ENCODE peak calls at places on chromosomes 6 and 20, in five cellular contexts. One of them, this sample, is unnamed.

GRCh38 chr6:136077834-136078576 is 172.1 kb downstream of the MTFR2 start:
- DNase-seq in activated CD8-positive, alpha-beta memory T cell treated with anti-CD3 and anti-CD28 coated beads for 4 hours: no peak
- DNase-seq in HS-5: peak; percentile 97
- DNase-seq in SK-N-DZ: no peak
- DNase-seq in effector memory CD4-positive, alpha-beta T cell: no peak
- DNase-seq in this sample: peak; percentile 70

GRCh38 chr20:45020236-45020886 is 54.0 kb downstream of the STK4 start:
- DNase-seq in activated CD8-positive, alpha-beta memory T cell treated with anti-CD3 and anti-CD28 coated beads for 4 hours: no peak
- DNase-seq in effector memory CD4-positive, alpha-beta T cell: no peak
- DNase-seq in HS-5: no peak
- DNase-seq in SK-N-DZ: no peak
- DNase-seq in this sample: no peak

GRCh38 chr20:5658897-5659296 is 91.3 kb upstream of the SHLD1 start:
- DNase-seq in HS-5: no peak
- DNase-seq in activated CD8-positive, alpha-beta memory T cell treated with anti-CD3 and anti-CD28 coated beads for 4 hours: peak; percentile 31
- DNase-seq in SK-N-DZ: no peak
- DNase-seq in effector memory CD4-positive, alpha-beta T cell: no peak
- DNase-seq in this sample: peak; percentile 93

GRCh38 chr6:128981716-128982115 is 98.8 kb downstream of the LAMA2 start:
- DNase-seq in effector memory CD4-positive, alpha-beta T cell: no peak
- DNase-seq in activated CD8-positive, alpha-beta memory T cell treated with anti-CD3 and anti-CD28 coated beads for 4 hours: no peak
- DNase-seq in HS-5: no peak
- DNase-seq in SK-N-DZ: no peak
- DNase-seq in this sample: no peak

GRCh38 chr6:27863962-27864905 is 48.0 kb downstream of the OR2B2 start:
- DNase-seq in SK-N-DZ: no peak
- DNase-seq in effector memory CD4-positive, alpha-beta T cell: no peak
- DNase-seq in activated CD8-positive, alpha-beta memory T cell treated with anti-CD3 and anti-CD28 coated beads for 4 hours: no peak
- DNase-seq in HS-5: no peak
- DNase-seq in this sample: peak; percentile 9

GRCh38 chr20:8670900-8671229 is 398.0 kb upstream of the PLCB4 start:
- DNase-seq in HS-5: no peak
- DNase-seq in activated CD8-positive, alpha-beta memory T cell treated with anti-CD3 and anti-CD28 coated beads for 4 hours: no peak
- DNase-seq in SK-N-DZ: peak; percentile 24
- DNase-seq in effector memory CD4-positive, alpha-beta T cell: no peak
- DNase-seq in this sample: no peak

GRCh38 chr6:11706186-11706585 is 72.4 kb downstream of the ADTRP start:
- DNase-seq in HS-5: no peak
- DNase-seq in SK-N-DZ: no peak
- DNase-seq in effector memory CD4-positive, alpha-beta T cell: no peak
- DNase-seq in activated CD8-positive, alpha-beta memory T cell treated with anti-CD3 and anti-CD28 coated beads for 4 hours: no peak
- DNase-seq in this sample: no peak

GRCh38 chr20:53609501-53610445 is 16.1 kb upstream of the ZNF217 start:
- DNase-seq in SK-N-DZ: no peak
- DNase-seq in HS-5: peak; percentile 71
- DNase-seq in effector memory CD4-positive, alpha-beta T cell: peak; percentile 65
- DNase-seq in activated CD8-positive, alpha-beta memory T cell treated with anti-CD3 and anti-CD28 coated beads for 4 hours: peak; percentile 53
- DNase-seq in this sample: no peak

GRCh38 chr6:5997420-5998093 is 9.2 kb downstream of the NRN1 start:
- DNase-seq in HS-5: no peak
- DNase-seq in effector memory CD4-positive, alpha-beta T cell: no peak
- DNase-seq in SK-N-DZ: peak; percentile 53
- DNase-seq in activated CD8-positive, alpha-beta memory T cell treated with anti-CD3 and anti-CD28 coated beads for 4 hours: no peak
- DNase-seq in this sample: no peak

GRCh38 chr6:85166106-85166505 is 283.8 kb upstream of the NT5E start:
- DNase-seq in effector memory CD4-positive, alpha-beta T cell: no peak
- DNase-seq in activated CD8-positive, alpha-beta memory T cell treated with anti-CD3 and anti-CD28 coated beads for 4 hours: no peak
- DNase-seq in HS-5: no peak
- DNase-seq in SK-N-DZ: no peak
- DNase-seq in this sample: no peak

GRCh38 chr20:11676618-11677289 is 240.9 kb upstream of the BTBD3 start:
- DNase-seq in effector memory CD4-positive, alpha-beta T cell: no peak
- DNase-seq in HS-5: peak; percentile 19
- DNase-seq in SK-N-DZ: peak; percentile 55
- DNase-seq in activated CD8-positive, alpha-beta memory T cell treated with anti-CD3 and anti-CD28 coated beads for 4 hours: no peak
- DNase-seq in this sample: peak; percentile 2

GRCh38 chr20:1992359-1992758 is 1.5 kb downstream of the PDYN start:
- DNase-seq in HS-5: no peak
- DNase-seq in SK-N-DZ: no peak
- DNase-seq in activated CD8-positive, alpha-beta memory T cell treated with anti-CD3 and anti-CD28 coated beads for 4 hours: no peak
- DNase-seq in effector memory CD4-positive, alpha-beta T cell: no peak
- DNase-seq in this sample: no peak

GRCh38 chr6:170152989-170153388 is 137.9 kb downstream of the DLL1 start:
- DNase-seq in SK-N-DZ: no peak
- DNase-seq in activated CD8-positive, alpha-beta memory T cell treated with anti-CD3 and anti-CD28 coated beads for 4 hours: no peak
- DNase-seq in HS-5: no peak
- DNase-seq in effector memory CD4-positive, alpha-beta T cell: no peak
- DNase-seq in this sample: no peak

GRCh38 chr20:31868853-31869672 is 1.3 kb downstream of the DUSP15 start:
- DNase-seq in HS-5: no peak
- DNase-seq in activated CD8-positive, alpha-beta memory T cell treated with anti-CD3 and anti-CD28 coated beads for 4 hours: no peak
- DNase-seq in SK-N-DZ: no peak
- DNase-seq in effector memory CD4-positive, alpha-beta T cell: no peak
- DNase-seq in this sample: no peak

GRCh38 chr6:11251553-11252358 is 19.3 kb upstream of the NEDD9 start:
- DNase-seq in activated CD8-positive, alpha-beta memory T cell treated with anti-CD3 and anti-CD28 coated beads for 4 hours: no peak
- DNase-seq in effector memory CD4-positive, alpha-beta T cell: no peak
- DNase-seq in HS-5: no peak
- DNase-seq in SK-N-DZ: no peak
- DNase-seq in this sample: peak; percentile 72

GRCh38 chr6:26022166-26022510 is 59.5 kb downstream of the TRIM38 start:
- DNase-seq in effector memory CD4-positive, alpha-beta T cell: no peak
- DNase-seq in activated CD8-positive, alpha-beta memory T cell treated with anti-CD3 and anti-CD28 coated beads for 4 hours: no peak
- DNase-seq in SK-N-DZ: peak; percentile 81
- DNase-seq in HS-5: peak; percentile 58
- DNase-seq in this sample: peak; percentile 78

GRCh38 chr6:147060636-147061035 is 143.6 kb upstream of the STXBP5 start:
- DNase-seq in activated CD8-positive, alpha-beta memory T cell treated with anti-CD3 and anti-CD28 coated beads for 4 hours: no peak
- DNase-seq in HS-5: no peak
- DNase-seq in effector memory CD4-positive, alpha-beta T cell: no peak
- DNase-seq in SK-N-DZ: no peak
- DNase-seq in this sample: no peak

GRCh38 chr6:139257821-139258398 is 33.9 kb downstream of the TXLNB start:
- DNase-seq in SK-N-DZ: no peak
- DNase-seq in effector memory CD4-positive, alpha-beta T cell: no peak
- DNase-seq in HS-5: no peak
- DNase-seq in activated CD8-positive, alpha-beta memory T cell treated with anti-CD3 and anti-CD28 coated beads for 4 hours: no peak
- DNase-seq in this sample: no peak

This sample was measured in brain microvascular endothelial cell.